ENCODE peak calls at places on chromosome X, in nine cellular contexts. R, Q, S, V, A, W, X, B and J are unnamed samples.
A peak's percentile ranks its signal among the peaks of the same experiment; 100 is the strongest.

GRCh38 chrX:103254171-103254824 is 657 bp downstream of the TCEAL8 start:
- DNase-seq in R (peak; percentile 58), Q (peak; percentile 30), S (peak; percentile 55), V (peak; percentile 65), A (peak; percentile 74), W (peak; percentile 28), X (no peak), B (peak; percentile 23), J (no peak)

GRCh38 chrX:49155900-49156837 is 6.4 kb upstream of the MAGIX start:
- DNase-seq in R (peak; percentile 91), Q (peak; percentile 86), S (peak; percentile 93), V (peak; percentile 93), A (peak; percentile 96), W (peak; percentile 88), X (peak; percentile 92), B (peak; percentile 85), J (no peak)

GRCh38 chrX:118698516-118699247 is 28.7 kb upstream of the IL13RA1 start:
- DNase-seq in R (no peak), Q (no peak), S (no peak), V (no peak), A (no peak), W (no peak), X (no peak), B (peak; percentile 36), J (no peak)

GRCh38 chrX:109533631-109534030 is 3.0 kb upstream of the NXT2 start:
- DNase-seq in R (no peak), Q (peak; percentile 12), S (no peak), V (no peak), A (no peak), W (no peak), X (no peak), B (peak; percentile 1), J (no peak)

GRCh38 chrX:69133561-69134542 is 31.4 kb downstream of the PJA1 start:
- DNase-seq in R (peak; percentile 37), Q (peak; percentile 16), S (no peak), V (peak; percentile 57), A (no peak), W (peak; percentile 53), X (no peak), B (peak; percentile 69), J (no peak)

GRCh38 chrX:55488268-55488558 is 1.4 kb downstream of the USP51 start:
- DNase-seq in R (no peak), Q (no peak), S (no peak), V (no peak), A (no peak), W (no peak), X (no peak), B (no peak), J (peak; percentile 55)

GRCh38 chrX:71177327-71177726 is 32.7 kb downstream of the NLGN3 start:
- DNase-seq in R (no peak), Q (no peak), S (no peak), V (peak; percentile 67), A (no peak), W (peak; percentile 17), X (no peak), B (no peak), J (no peak)

GRCh38 chrX:104668550-104668949 is 102.6 kb downstream of the IL1RAPL2 start:
- DNase-seq in R (no peak), Q (no peak), S (no peak), V (no peak), A (no peak), W (no peak), X (no peak), B (peak; percentile 1), J (no peak)

GRCh38 chrX:150361777-150362351 is 1.3 kb upstream of the MAMLD1 start:
- DNase-seq in R (peak; percentile 57), Q (peak; percentile 21), S (no peak), V (peak; percentile 57), A (peak; percentile 74), W (no peak), X (no peak), B (peak; percentile 29), J (peak; percentile 79)

GRCh38 chrX:136250191-136251041 is 784 bp downstream of the MAP7D3 start:
- DNase-seq in R (no peak), Q (no peak), S (no peak), V (no peak), A (no peak), W (no peak), X (no peak), B (no peak), J (no peak)

GRCh38 chrX:68432648-68433047 is 647 bp downstream of the OPHN1 start:
- DNase-seq in R (no peak), Q (no peak), S (no peak), V (no peak), A (no peak), W (peak; percentile 13), X (no peak), B (peak; percentile 40), J (no peak)

GRCh38 chrX:68508799-68509198 is 9.9 kb downstream of the YIPF6 start:
- DNase-seq in R (no peak), Q (no peak), S (no peak), V (no peak), A (no peak), W (peak; percentile 16), X (no peak), B (no peak), J (no peak)

GRCh38 chrX:137747231-137747630 is 181.3 kb downstream of the ZIC3 start:
- DNase-seq in R (no peak), Q (no peak), S (no peak), V (no peak), A (no peak), W (no peak), X (no peak), B (no peak), J (no peak)

GRCh38 chrX:48520976-48521352 is 644 bp upstream of the EBP start:
- DNase-seq in R (no peak), Q (no peak), S (no peak), V (no peak), A (no peak), W (peak; percentile 42), X (no peak), B (no peak), J (no peak)

GRCh38 chrX:134761788-134762187 is 103.5 kb upstream of the PLAC1 start:
- DNase-seq in R (no peak), Q (peak; percentile 13), S (no peak), V (no peak), A (no peak), W (no peak), X (no peak), B (no peak), J (no peak)

GRCh38 chrX:13688384-13688771 is 550 bp upstream of the RAB9A start:
- DNase-seq in R (no peak), Q (no peak), S (no peak), V (no peak), A (no peak), W (no peak), X (no peak), B (no peak), J (no peak)

GRCh38 chrX:126820700-126821420 is 1.3 kb downstream of the PRR32 start:
- DNase-seq in R (no peak), Q (no peak), S (peak; percentile 54), V (no peak), A (no peak), W (no peak), X (no peak), B (no peak), J (no peak)

GRCh38 chrX:13128104-13128503 is 83.7 kb upstream of the FAM9C start:
- DNase-seq in R (no peak), Q (no peak), S (no peak), V (no peak), A (no peak), W (no peak), X (no peak), B (peak; percentile 62), J (no peak)

GRCh38 chrX:12013220-12013619 is 125.1 kb upstream of the FRMPD4 start:
- DNase-seq in R (no peak), Q (no peak), S (no peak), V (no peak), A (no peak), W (no peak), X (no peak), B (peak; percentile 70), J (no peak)

DNA sequence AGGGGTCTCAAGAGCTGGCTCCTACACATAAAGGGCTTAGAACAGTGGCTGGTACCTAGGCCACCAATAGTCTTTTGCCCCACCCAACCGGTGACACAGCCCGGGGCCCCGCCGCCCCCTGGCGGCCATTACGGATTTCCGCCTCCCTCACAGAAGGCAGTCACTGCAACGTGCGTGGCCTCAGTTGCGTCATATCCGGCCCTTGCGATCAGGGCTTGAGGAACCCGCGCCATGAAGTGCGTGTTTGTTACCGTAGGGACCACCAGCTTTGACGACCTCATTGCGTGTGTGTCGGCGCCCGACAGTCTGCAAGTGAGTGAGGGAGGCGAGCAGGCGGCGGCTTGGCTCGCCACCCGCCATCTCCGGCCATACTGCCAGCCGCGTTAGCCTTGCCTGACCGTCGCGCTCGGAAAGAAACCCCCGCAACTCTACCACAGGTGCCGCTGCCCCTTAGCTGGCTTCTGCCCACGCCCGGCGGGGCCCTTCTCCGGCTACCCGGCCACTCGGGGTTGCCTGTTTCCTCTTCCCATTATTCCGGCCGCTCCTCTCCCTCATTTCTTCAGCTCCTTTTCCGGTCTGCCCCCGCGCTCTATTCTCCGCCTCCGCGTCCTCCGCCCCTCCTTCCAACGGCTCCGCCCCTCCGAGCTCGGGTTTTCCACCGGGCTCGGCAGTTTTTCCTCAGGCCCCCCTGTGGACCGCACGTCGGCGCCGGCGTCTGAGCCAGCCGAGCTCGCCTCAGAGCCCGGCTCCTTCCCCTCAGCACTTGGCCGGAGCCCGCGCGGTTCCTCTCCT is at the start of gene ALG13:
- DNase-seq in R (peak; percentile 91), Q (peak; percentile 85), S (peak; percentile 92), V (peak; percentile 96), A (peak; percentile 96), W (peak; percentile 81), X (peak; percentile 93), B (peak; percentile 90), J (peak; percentile 88)
- TF ChIP-seq POLR2A in R (peak; percentile 61), Q (peak; percentile 75), S (no peak), V (peak; percentile 85), A (peak; percentile 40), W (peak; percentile 96), X (peak; percentile 58), B (peak; percentile 80), J (no peak)

DNA sequence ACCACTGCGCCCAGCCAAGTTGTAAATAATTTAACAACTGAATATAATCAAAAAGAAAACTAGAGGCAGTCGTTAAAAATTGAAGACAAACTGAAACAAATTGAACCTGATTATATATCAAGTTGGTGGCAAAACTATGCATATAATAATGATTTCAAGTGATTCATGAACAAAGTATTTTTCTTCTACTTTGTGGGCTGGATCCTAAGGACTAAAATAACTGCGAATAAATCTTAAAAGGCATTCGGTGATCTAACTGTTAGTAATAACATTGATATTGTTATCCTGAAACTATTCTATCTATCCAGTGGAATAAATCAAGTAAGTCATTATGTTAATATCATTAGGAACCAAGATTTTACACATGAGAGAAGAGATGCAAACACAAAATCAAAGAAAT is 21.2 kb upstream of the USP9X start:
- DNase-seq in R (no peak), Q (no peak), S (no peak), V (no peak), A (no peak), W (no peak), X (no peak), B (peak; percentile 55), J (no peak)
- H3K27ac ChIP-seq in R (no peak overlapping the region), Q (no peak overlapping the region), S (no peak overlapping the region), V (no peak overlapping the region), A (no peak overlapping the region), W (no peak overlapping the region), X (no peak overlapping the region), B (no peak overlapping the region), J (no peak overlapping the region)

GRCh38 chrX:129768186-129768585 is 11.6 kb upstream of the SASH3 start:
- DNase-seq in R (no peak), Q (no peak), S (no peak), V (no peak), A (no peak), W (no peak), X (no peak), B (no peak), J (no peak)
- H3K4me1 ChIP-seq in R (no peaks in the 10 kb centered on the region), Q (no peaks in the 10 kb centered on the region), S (no peaks in the 10 kb centered on the region), V (no peaks in the 10 kb centered on the region), A (no peaks in the 10 kb centered on the region), W (no peaks in the 10 kb centered on the region), X (no peaks in the 10 kb centered on the region), B (no peaks in the 10 kb centered on the region), J (no peaks in the 10 kb centered on the region)

GRCh38 chrX:23782863-23783568 is at the start of gene SAT1:
- DNase-seq in R (peak; percentile 95), Q (peak; percentile 95), S (peak; percentile 97), V (peak; percentile 98), A (peak; percentile 98), W (peak; percentile 89), X (peak; percentile 97), B (peak; percentile 91), J (peak; percentile 96)
- TF ChIP-seq POLR2A in R (peak; percentile 94), Q (peak; percentile 95), S (peak; percentile 87), V (peak; percentile 99), A (peak; percentile 95), W (peak; percentile 99), X (peak; percentile 97), B (peak; percentile 100), J (no peak)